ENCODE peak calls at places on chromosomes 7 and 10, in four cellular contexts. One of them, this sample, is unnamed.
A peak's percentile ranks its signal among the peaks of the same experiment; 100 is the strongest.

GRCh38 chr7:74009719-74010118 is 18.3 kb upstream of the ELN start:
- DNase-seq in posterior cingulate gyrus: no peak
- DNase-seq in hippocampal formation: no peak
- DNase-seq in midbrain: no peak
- DNase-seq in this sample: no peak

GRCh38 chr10:120426306-120426705 is 30.7 kb upstream of the PLPP4 start:
- DNase-seq in posterior cingulate gyrus: no peak
- DNase-seq in hippocampal formation: no peak
- DNase-seq in midbrain: no peak
- DNase-seq in this sample: no peak

GRCh38 chr10:98264378-98265065 is 3.5 kb downstream of the LOXL4 start:
- DNase-seq in posterior cingulate gyrus: no peak
- DNase-seq in midbrain: no peak
- DNase-seq in hippocampal formation: no peak
- DNase-seq in this sample: no peak

GRCh38 chr7:81715984-81716588 is 53.8 kb downstream of the HGF start:
- DNase-seq in hippocampal formation: no peak
- DNase-seq in midbrain: no peak
- DNase-seq in posterior cingulate gyrus: no peak
- DNase-seq in this sample: no peak

GRCh38 chr7:140322759-140323158 is 75.6 kb downstream of the SLC37A3 start:
- DNase-seq in posterior cingulate gyrus: no peak
- DNase-seq in midbrain: no peak
- DNase-seq in hippocampal formation: no peak
- DNase-seq in this sample: no peak

GRCh38 chr7:27148031-27148775 is 629 bp upstream of the HOXA6 start:
- DNase-seq in hippocampal formation: no peak
- DNase-seq in midbrain: no peak
- DNase-seq in posterior cingulate gyrus: peak; percentile 59
- DNase-seq in this sample: no peak

GRCh38 chr7:80230327-80230726 is 95.7 kb downstream of the GNAI1 start:
- DNase-seq in midbrain: no peak
- DNase-seq in posterior cingulate gyrus: no peak
- DNase-seq in hippocampal formation: no peak
- DNase-seq in this sample: no peak

GRCh38 chr10:17051851-17052250 is 77.8 kb downstream of the CUBN start:
- DNase-seq in posterior cingulate gyrus: no peak
- DNase-seq in midbrain: no peak
- DNase-seq in hippocampal formation: no peak
- DNase-seq in this sample: no peak

GRCh38 chr7:85065306-85065705 is 121.5 kb downstream of the SEMA3D start:
- DNase-seq in hippocampal formation: no peak
- DNase-seq in posterior cingulate gyrus: no peak
- DNase-seq in midbrain: no peak
- DNase-seq in this sample: peak; percentile 12

GRCh38 chr10:125102821-125103220 is 57.5 kb downstream of the CTBP2 start:
- DNase-seq in posterior cingulate gyrus: peak; percentile 21
- DNase-seq in midbrain: no peak
- DNase-seq in hippocampal formation: no peak
- DNase-seq in this sample: no peak

GRCh38 chr10:6579193-6579903 is 728 bp downstream of the PRKCQ start:
- DNase-seq in posterior cingulate gyrus: no peak
- DNase-seq in midbrain: no peak
- DNase-seq in hippocampal formation: no peak
- DNase-seq in this sample: peak; percentile 29

GRCh38 chr7:5177060-5177459 is 13.0 kb upstream of the WIPI2 start:
- DNase-seq in hippocampal formation: peak; percentile 56
- DNase-seq in posterior cingulate gyrus: no peak
- DNase-seq in midbrain: peak; percentile 22
- DNase-seq in this sample: peak; percentile 49

GRCh38 chr10:93493162-93493561 is 3.2 kb upstream of the CEP55 start:
- DNase-seq in hippocampal formation: no peak
- DNase-seq in posterior cingulate gyrus: no peak
- DNase-seq in midbrain: no peak
- DNase-seq in this sample: no peak

GRCh38 chr10:79274279-79275104 is 72.8 kb upstream of the PPIF start:
- DNase-seq in midbrain: peak; percentile 95
- DNase-seq in hippocampal formation: peak; percentile 96
- DNase-seq in posterior cingulate gyrus: peak; percentile 98
- DNase-seq in this sample: peak; percentile 97

GRCh38 chr7:114175140-114175539 is 239.5 kb upstream of the FOXP2 start:
- DNase-seq in posterior cingulate gyrus: no peak
- DNase-seq in midbrain: no peak
- DNase-seq in hippocampal formation: no peak
- DNase-seq in this sample: no peak

GRCh38 chr7:34313289-34313688 is 344.7 kb upstream of the NPSR1 start:
- DNase-seq in posterior cingulate gyrus: no peak
- DNase-seq in midbrain: no peak
- DNase-seq in hippocampal formation: no peak
- DNase-seq in this sample: no peak

GRCh38 chr10:44662002-44662401 is 249.1 kb upstream of the TMEM72 start:
- DNase-seq in hippocampal formation: no peak
- DNase-seq in midbrain: no peak
- DNase-seq in posterior cingulate gyrus: no peak
- DNase-seq in this sample: no peak

GRCh38 chr7:99881370-99881769 is 4.5 kb upstream of the OR2AE1 start:
- DNase-seq in hippocampal formation: no peak
- DNase-seq in midbrain: no peak
- DNase-seq in posterior cingulate gyrus: no peak
- DNase-seq in this sample: no peak

GRCh38 chr7:25565949-25566348 is 337.7 kb upstream of the NPVF start:
- DNase-seq in midbrain: peak; percentile 75
- DNase-seq in hippocampal formation: peak; percentile 32
- DNase-seq in posterior cingulate gyrus: no peak
- DNase-seq in this sample: peak; percentile 72

GRCh38 chr10:101367569-101368453 is 13.8 kb downstream of the BTRC start:
- DNase-seq in hippocampal formation: no peak
- DNase-seq in midbrain: no peak
- DNase-seq in posterior cingulate gyrus: no peak
- DNase-seq in this sample: no peak

GRCh38 chr7:48139461-48139860 is 31.8 kb upstream of the ABCA13 start:
- DNase-seq in hippocampal formation: no peak
- DNase-seq in midbrain: no peak
- DNase-seq in posterior cingulate gyrus: no peak
- DNase-seq in this sample: no peak

GRCh38 chr10:110101464-110102144 is 93.8 kb downstream of the ADD3 start:
- DNase-seq in midbrain: no peak
- DNase-seq in hippocampal formation: no peak
- DNase-seq in posterior cingulate gyrus: no peak
- DNase-seq in this sample: no peak

GRCh38 chr7:101163281-101164070 is 1.9 kb downstream of the VGF start:
- DNase-seq in posterior cingulate gyrus: peak; percentile 88
- DNase-seq in midbrain: no peak
- DNase-seq in hippocampal formation: no peak
- DNase-seq in this sample: no peak

GRCh38 chr7:106397994-106398393 is 113.2 kb upstream of the NAMPT start:
- DNase-seq in midbrain: no peak
- DNase-seq in posterior cingulate gyrus: no peak
- DNase-seq in hippocampal formation: no peak
- DNase-seq in this sample: no peak

GRCh38 chr7:93048136-93048930 is 69.4 kb downstream of the SAMD9 start:
- DNase-seq in hippocampal formation: no peak
- DNase-seq in posterior cingulate gyrus: no peak
- DNase-seq in midbrain: no peak
- DNase-seq in this sample: no peak

GRCh38 chr7:37410305-37411209 is 38.1 kb downstream of the ELMO1 start:
- DNase-seq in midbrain: no peak
- DNase-seq in posterior cingulate gyrus: no peak
- DNase-seq in hippocampal formation: no peak
- DNase-seq in this sample: no peak

GRCh38 chr10:43377393-43377883 is 6.0 kb downstream of the FXYD4 start:
- DNase-seq in hippocampal formation: no peak
- DNase-seq in posterior cingulate gyrus: no peak
- DNase-seq in midbrain: no peak
- DNase-seq in this sample: no peak

GRCh38 chr7:94576316-94576715 is 66.7 kb downstream of the CASD1 start:
- DNase-seq in posterior cingulate gyrus: no peak
- DNase-seq in midbrain: no peak
- DNase-seq in hippocampal formation: no peak
- DNase-seq in this sample: no peak

GRCh38 chr7:148230341-148230740 is 360.2 kb upstream of the C7orf33 start:
- DNase-seq in midbrain: no peak
- DNase-seq in posterior cingulate gyrus: no peak
- DNase-seq in hippocampal formation: no peak
- DNase-seq in this sample: no peak

GRCh38 chr10:48927198-48927597 is 12.4 kb downstream of the LRRC18 start:
- DNase-seq in posterior cingulate gyrus: no peak
- DNase-seq in midbrain: no peak
- DNase-seq in hippocampal formation: no peak
- DNase-seq in this sample: no peak

GRCh38 chr10:52314822-52315552 is 906 bp downstream of the DKK1 start:
- DNase-seq in posterior cingulate gyrus: peak; percentile 88
- DNase-seq in midbrain: no peak
- DNase-seq in hippocampal formation: peak; percentile 19
- DNase-seq in this sample: no peak

GRCh38 chr7:30503273-30504212 is 1.1 kb downstream of the GGCT start:
- DNase-seq in hippocampal formation: no peak
- DNase-seq in midbrain: no peak
- DNase-seq in posterior cingulate gyrus: no peak
- DNase-seq in this sample: no peak